ENCODE peak calls at places on chromosome 19, in four cellular contexts. X is epithelial cell of proximal tubule, I is cardiac fibroblast, O is lower leg skin. W is an unnamed sample.

GRCh38 chr19:6212403-6213265 is 67.1 kb downstream of the MLLT1 start:
- DNase-seq in X (no peak), I (no peak), O (peak), W (peak)

GRCh38 chr19:958967-959685 is 25.0 kb upstream of the WDR18 start:
- DNase-seq in X (no peak), I (peak), O (no peak), W (no peak)

GRCh38 chr19:32599736-32600157 is 18.8 kb downstream of the PDCD5 start:
- DNase-seq in X (peak), I (peak), O (peak), W (no peak)

GRCh38 chr19:38084196-38084595 is 139.8 kb downstream of the DPF1 start:
- DNase-seq in X (no peak), I (no peak), O (no peak), W (no peak)

GRCh38 chr19:33823341-33823740 is 26.7 kb downstream of the KCTD15 start:
- DNase-seq in X (no peak), I (no peak), O (peak), W (no peak)

GRCh38 chr19:56111601-56112312 is 9.3 kb downstream of the ZNF787 start:
- DNase-seq in X (no peak), I (no peak), O (no peak), W (no peak)

GRCh38 chr19:44587863-44588752 is 25.3 kb upstream of the IGSF23 start:
- DNase-seq in X (peak), I (peak), O (no peak), W (no peak)

GRCh38 chr19:1167687-1168561 is 6.1 kb downstream of the SBNO2 start:
- DNase-seq in X (no peak), I (no peak), O (peak), W (no peak)

GRCh38 chr19:44746946-44747738 is 1.4 kb upstream of the BCL3 start:
- DNase-seq in X (no peak), I (peak), O (peak), W (peak)

GRCh38 chr19:48627211-48627864 is 8.0 kb downstream of the SPHK2 start:
- DNase-seq in X (no peak), I (no peak), O (no peak), W (no peak)

GRCh38 chr19:35712529-35712909 is 5.3 kb upstream of the KMT2B start:
- DNase-seq in X (no peak), I (no peak), O (no peak), W (no peak)

GRCh38 chr19:18961767-18962423 is 20.9 kb upstream of the HOMER3 start:
- DNase-seq in X (no peak), I (no peak), O (no peak), W (no peak)

GRCh38 chr19:18718015-18718526 is 34.6 kb downstream of the CRTC1 start:
- DNase-seq in X (no peak), I (no peak), O (no peak), W (no peak)

GRCh38 chr19:56720281-56720680 is 48.7 kb upstream of the ZNF835 start:
- DNase-seq in X (no peak), I (peak), O (no peak), W (no peak)

GRCh38 chr19:18401580-18402112 is 4.2 kb upstream of the LRRC25 start:
- DNase-seq in X (no peak), I (peak), O (no peak), W (peak)

GRCh38 chr19:43784251-43784980 is 3.6 kb upstream of the KCNN4 start:
- DNase-seq in X (peak), I (peak), O (no peak), W (no peak)

GRCh38 chr19:31296741-31297390 is 52.4 kb downstream of the TSHZ3 start:
- DNase-seq in X (no peak), I (no peak), O (no peak), W (no peak)

GRCh38 chr19:2330632-2331284 is 2.3 kb downstream of the SPPL2B start:
- DNase-seq in X (no peak), I (no peak), O (no peak), W (no peak)

GRCh38 chr19:38221421-38221820 is 2.6 kb downstream of the DPF1 start:
- DNase-seq in X (no peak), I (no peak), O (no peak), W (no peak)

GRCh38 chr19:45814851-45815481 is at the start of gene RSPH6A:
- DNase-seq in X (no peak), I (no peak), O (no peak), W (no peak)

GRCh38 chr19:46697142-46697960 is 19.6 kb downstream of the PRKD2 start:
- DNase-seq in X (no peak), I (peak), O (peak), W (peak)

GRCh38 chr19:49432141-49433073 is 7.2 kb downstream of the GFY start:
- DNase-seq in X (no peak), I (no peak), O (no peak), W (no peak)

GRCh38 chr19:11016591-11016990 is 55.8 kb downstream of the SMARCA4 start:
- DNase-seq in X (no peak), I (no peak), O (no peak), W (no peak)

GRCh38 chr19:39499082-39499642 is 415 bp downstream of the DLL3 start:
- DNase-seq in X (no peak), I (peak), O (no peak), W (no peak)

GRCh38 chr19:39499932-39500331 is 1.2 kb downstream of the DLL3 start:
- DNase-seq in X (no peak), I (no peak), O (no peak), W (no peak)

GRCh38 chr19:39496063-39496462 is 2.7 kb upstream of the DLL3 start:
- DNase-seq in X (no peak), I (no peak), O (no peak), W (no peak)

GRCh38 chr19:39498262-39499081 is at the start of gene DLL3:
- DNase-seq in X (no peak), I (no peak), O (no peak), W (no peak)

GRCh38 chr19:39497850-39498261 is 891 bp upstream of the DLL3 start:
- DNase-seq in X (no peak), I (no peak), O (no peak), W (no peak)
- H3K4me3 ChIP-seq in X (peak), I (no peak), O (no peak), W (peak)

GRCh38 chr19:42059196-42059595 is 10.8 kb downstream of the GRIK5 start:
- DNase-seq in X (no peak), I (no peak), O (no peak), W (no peak)
- H3K4me3 ChIP-seq in X (no peak), I (no peak), O (no peak), W (no peak)

DNA sequence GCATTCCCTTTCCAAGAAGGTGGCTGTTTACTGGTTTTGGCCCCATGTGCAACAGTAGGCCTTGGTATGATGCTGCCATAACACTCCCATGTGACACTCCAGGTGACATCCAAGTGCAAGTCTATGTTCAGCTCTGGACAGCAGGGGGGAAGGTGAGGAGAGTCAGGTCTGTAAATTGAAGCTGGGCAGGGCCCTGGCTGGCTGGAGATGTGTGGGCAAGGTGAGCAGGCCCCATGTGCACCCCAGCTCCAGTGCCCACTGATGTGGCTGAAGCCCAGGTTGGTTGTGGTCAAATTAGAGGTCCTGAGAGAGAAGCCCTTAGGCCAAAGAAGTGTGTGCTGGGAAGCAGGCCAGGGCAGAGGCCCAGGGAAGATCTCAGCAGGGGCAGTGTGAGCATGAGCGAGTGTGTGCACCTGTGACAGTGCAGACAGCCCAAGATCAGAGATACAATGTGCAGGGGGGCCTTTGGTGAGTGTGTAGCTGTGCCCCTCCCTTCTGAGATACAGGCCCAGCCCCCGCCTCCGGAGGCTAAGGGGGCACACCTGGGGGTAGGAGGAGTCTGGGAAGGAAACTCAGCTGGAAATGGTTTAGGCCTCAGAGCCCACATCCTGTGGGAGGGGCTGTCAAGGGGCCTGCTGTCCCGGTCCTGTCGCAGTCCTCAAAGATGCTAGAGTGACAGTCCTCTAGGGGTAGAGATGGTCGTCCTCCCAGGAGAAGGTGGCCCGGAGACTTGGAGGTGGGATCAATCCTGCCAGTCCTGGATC is 18.6 kb downstream of the DEDD2 start:
- DNase-seq in X (no peak), I (no peak), O (no peak), W (no peak)
- H3K4me3 ChIP-seq in X (no peak), I (no peak), O (no peak), W (no peak)

DNA sequence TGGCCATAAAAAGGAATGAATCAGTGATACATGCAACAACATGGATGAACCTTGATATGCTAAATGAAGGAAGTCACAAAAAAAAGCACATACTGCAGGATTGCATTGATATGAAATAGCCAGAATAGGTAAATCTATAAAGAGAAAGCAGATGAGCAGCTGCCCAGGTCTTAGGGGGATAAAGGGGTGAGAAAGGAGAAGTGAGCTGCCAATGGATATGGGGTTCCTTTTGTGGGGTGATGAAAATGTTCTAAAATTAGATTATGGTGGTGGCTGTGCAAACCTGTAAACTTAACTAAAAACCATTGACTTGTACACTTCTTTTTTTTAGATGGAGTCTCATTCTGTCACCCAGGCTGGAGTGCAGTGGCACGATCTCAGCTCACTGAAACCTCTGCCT is 12.1 kb downstream of the HAS1 start:
- DNase-seq in X (no peak), I (no peak), O (no peak), W (no peak)
- H3K4me3 ChIP-seq in X (no peak), I (no peak), O (no peak), W (no peak)

GRCh38 chr19:17109962-17110598 is 34.5 kb downstream of the MYO9B start:
- DNase-seq in X (no peak), I (no peak), O (peak), W (no peak)

GRCh38 chr19:17110599-17110966 is 35.0 kb downstream of the MYO9B start:
- DNase-seq in X (no peak), I (no peak), O (no peak), W (no peak)

GRCh38 chr19:17109300-17109699 is 33.7 kb downstream of the MYO9B start:
- DNase-seq in X (no peak), I (no peak), O (no peak), W (no peak)

GRCh38 chr19:17107546-17108452 is 32.2 kb downstream of the MYO9B start:
- DNase-seq in X (peak), I (peak), O (peak), W (peak)

GRCh38 chr19:17108453-17108784 is 32.8 kb downstream of the MYO9B start:
- DNase-seq in X (no peak), I (no peak), O (no peak), W (no peak)
- H3K4me3 ChIP-seq in X (no peak), I (no peak), O (no peak), W (peak)

GRCh38 chr19:4390017-4390861 is 10.1 kb downstream of the SH3GL1 start:
- DNase-seq in X (no peak), I (peak), O (no peak), W (no peak)
- H3K4me3 ChIP-seq in X (peak), I (peak), O (no peak), W (peak)

DNA sequence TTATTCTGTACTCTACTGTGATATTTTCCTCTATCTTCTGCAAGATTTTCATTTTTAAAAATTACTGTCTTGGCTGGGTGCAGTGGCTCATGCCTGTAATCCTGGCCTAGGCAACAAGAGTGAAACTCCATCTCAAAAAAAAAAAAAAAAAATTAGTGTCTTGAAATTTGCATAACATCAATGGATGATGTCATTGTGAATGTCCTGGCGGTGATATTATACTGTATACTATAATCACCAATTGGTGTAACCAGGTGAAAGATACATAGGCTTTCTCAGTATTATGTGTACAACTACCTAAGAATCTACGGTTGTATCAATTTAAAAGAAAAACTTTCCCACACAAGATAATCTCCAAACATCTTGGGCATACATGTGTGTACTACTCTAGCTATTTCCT is 15.2 kb downstream of the ZNF331 start:
- DNase-seq in X (no peak), I (no peak), O (no peak), W (no peak)
- H3K4me3 ChIP-seq in X (no peak), I (no peak), O (no peak), W (peak)

DNA sequence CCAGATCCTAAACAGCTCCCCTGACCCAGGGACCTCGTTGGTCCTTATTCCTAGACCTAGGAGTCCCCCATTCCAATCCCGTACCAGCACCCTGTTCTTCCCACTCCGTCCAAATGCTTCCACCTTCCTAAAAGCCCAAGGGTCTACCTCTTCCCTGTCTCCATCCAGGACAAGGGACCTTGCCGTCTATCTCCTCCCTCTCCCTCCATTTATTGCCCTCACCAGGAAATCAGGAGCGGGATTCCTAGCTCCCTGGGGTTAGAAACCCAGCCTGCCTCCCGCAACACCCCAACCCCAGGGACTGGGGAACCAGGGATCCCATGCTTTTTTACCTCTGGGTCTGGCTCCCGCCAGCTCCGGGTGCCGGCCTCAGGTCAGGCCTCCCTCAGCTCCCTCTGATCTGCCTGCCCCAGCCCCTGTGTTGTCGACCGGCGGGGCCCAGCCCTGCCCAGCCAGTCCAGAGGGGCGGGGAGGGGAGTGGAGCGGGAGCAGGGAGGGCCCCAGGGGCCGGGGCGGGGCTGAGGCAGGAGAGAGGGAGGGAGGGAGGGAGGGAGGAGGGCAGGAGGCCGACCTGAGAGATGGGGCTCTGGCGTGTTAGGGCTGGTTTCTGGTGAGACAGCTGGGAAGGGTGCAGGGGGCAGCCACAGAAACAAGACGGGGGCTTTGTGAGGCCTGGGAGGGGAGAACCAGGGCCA is at the start of gene B3GNT8:
- DNase-seq in X (no peak), I (peak), O (peak), W (peak)
- H3K4me3 ChIP-seq in X (peak), I (peak), O (peak), W (peak)

GRCh38 chr19:16064209-16064889 is 11.9 kb upstream of the TPM4 start:
- DNase-seq in X (no peak), I (no peak), O (peak), W (no peak)
- H3K4me3 ChIP-seq in X (no peak), I (no peak), O (no peak), W (no peak)

DNA sequence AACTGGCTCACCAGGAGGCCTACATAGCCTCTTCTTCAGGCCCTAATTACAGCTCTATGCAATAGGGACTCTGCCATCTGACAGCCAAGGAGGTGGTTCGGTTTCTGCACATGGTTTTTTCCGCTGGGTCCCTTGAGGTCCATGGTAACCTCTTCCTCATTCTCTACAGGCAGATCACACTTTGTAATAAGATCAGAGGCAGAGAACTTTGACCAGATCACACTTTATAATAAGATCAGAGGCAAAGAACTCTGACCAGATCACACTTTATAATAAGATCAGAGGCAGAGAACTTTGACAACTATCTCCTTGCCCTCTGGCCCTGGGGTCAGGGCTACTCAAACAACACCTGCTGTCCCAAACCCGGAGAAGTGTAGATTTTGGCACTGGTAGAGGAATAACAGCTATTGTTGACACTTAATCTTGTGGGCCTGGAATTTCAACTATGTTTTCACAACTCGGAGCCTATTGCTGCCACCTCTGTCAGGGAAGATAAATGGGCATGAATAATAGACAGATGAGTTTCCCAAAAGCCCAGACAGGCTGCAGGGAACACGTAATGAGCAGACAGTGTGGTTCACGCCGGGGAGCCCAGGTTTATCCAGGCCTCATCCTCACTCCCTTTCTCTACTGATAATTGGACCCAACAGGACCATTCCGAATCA is 246.1 kb downstream of the UQCRFS1 start:
- DNase-seq in X (peak), I (peak), O (no peak), W (peak)
- H3K4me3 ChIP-seq in X (no peak), I (no peak), O (no peak), W (no peak)